ENCODE peak calls at places on chromosomes 12 and 14, in eight cellular contexts. F is fibroblast of the conjunctiva; Y is osteocyte; B is Panc1; G is activated CD4-positive, CD25-positive, alpha-beta regulatory T cell; E is SK-N-SH; A is iPS-NIHi11; K is stimulated activated naive CD4-positive, alpha-beta T cell. H is an unnamed sample.

GRCh38 chr12:96241484-96242256 is 47.5 kb downstream of the ELK3 start:
- DNase-seq in Y (no peak), F (peak), A (no peak), B (no peak), E (no peak), G (peak), K (peak), H (no peak)

GRCh38 chr14:100285021-100285912 is 21.0 kb downstream of the SLC25A29 start:
- DNase-seq in K (peak), E (peak), G (peak), B (no peak), F (no peak), Y (peak), A (peak), H (no peak)

GRCh38 chr14:69107407-69108003 is 45.4 kb downstream of the DCAF5 start:
- DNase-seq in E (peak), F (peak), Y (no peak), K (peak), B (peak), A (peak), G (no peak), H (no peak)

GRCh38 chr12:48121522-48121921 is 2.4 kb downstream of the PFKM start:
- DNase-seq in A (no peak), K (no peak), E (no peak), Y (no peak), G (no peak), B (no peak), F (no peak), H (no peak)

GRCh38 chr14:51616724-51617409 is 34.8 kb upstream of the FRMD6 start:
- DNase-seq in E (no peak), G (no peak), B (peak), Y (no peak), A (no peak), F (peak), K (no peak), H (peak)

GRCh38 chr14:63910593-63911363 is 58.0 kb downstream of the SYNE2 start:
- DNase-seq in G (no peak), Y (no peak), E (peak), B (no peak), K (no peak), A (no peak), F (no peak), H (no peak)

GRCh38 chr12:127205781-127206535 is 1061.0 kb upstream of the TMEM132C start:
- DNase-seq in F (no peak), B (no peak), A (no peak), E (no peak), K (no peak), G (no peak), Y (no peak), H (no peak)

GRCh38 chr14:56996721-56997399 is 186.6 kb upstream of the OTX2 start:
- DNase-seq in Y (no peak), E (no peak), K (no peak), B (no peak), G (no peak), A (no peak), F (no peak), H (no peak)

GRCh38 chr12:124636138-124636968 is 68.9 kb upstream of the NCOR2 start:
- DNase-seq in K (peak), E (no peak), B (peak), A (no peak), Y (no peak), F (peak), G (no peak), H (peak)

GRCh38 chr12:26318661-26319068 is 123.3 kb downstream of the SSPN start:
- DNase-seq in A (no peak), E (no peak), F (peak), K (no peak), Y (no peak), B (peak), G (no peak), H (peak)

GRCh38 chr12:56951582-56952339 is 5.6 kb downstream of the RDH16 start:
- DNase-seq in G (no peak), Y (peak), K (no peak), B (no peak), A (peak), E (no peak), F (no peak), H (no peak)

GRCh38 chr14:44154446-44154845 is 352.6 kb downstream of the FSCB start:
- DNase-seq in G (no peak), E (no peak), F (no peak), B (no peak), Y (no peak), A (no peak), K (no peak), H (no peak)

GRCh38 chr12:50986961-50987737 is 34.8 kb downstream of the HIGD1C start:
- DNase-seq in E (peak), A (peak), F (peak), K (peak), G (no peak), Y (peak), B (peak), H (no peak)

GRCh38 chr12:90280564-90281058 is 572.0 kb upstream of the ATP2B1 start:
- DNase-seq in G (no peak), A (no peak), Y (no peak), F (no peak), B (no peak), K (no peak), E (no peak), H (no peak)

GRCh38 chr12:67524861-67525499 is 123.6 kb upstream of the DYRK2 start:
- DNase-seq in G (no peak), Y (no peak), B (no peak), F (no peak), A (no peak), E (no peak), K (no peak), H (no peak)

GRCh38 chr12:64459388-64460024 is 7.6 kb downstream of the TBK1 start:
- DNase-seq in Y (no peak), K (no peak), B (no peak), G (no peak), E (no peak), A (no peak), F (no peak), H (no peak)

GRCh38 chr12:100348657-100349454 is 8.0 kb upstream of the SLC17A8 start:
- DNase-seq in Y (no peak), B (peak), E (peak), A (peak), G (no peak), F (peak), K (no peak), H (peak)

GRCh38 chr12:103855036-103855712 is 14.1 kb upstream of the NT5DC3 start:
- DNase-seq in Y (no peak), E (no peak), G (no peak), A (no peak), K (no peak), B (no peak), F (no peak), H (peak)

GRCh38 chr14:94850332-94851211 is 80.7 kb upstream of the GSC start:
- DNase-seq in E (no peak), F (no peak), Y (no peak), K (no peak), G (no peak), A (no peak), B (no peak), H (no peak)

GRCh38 chr14:76773956-76774355 is 12.7 kb downstream of the VASH1 start:
- DNase-seq in A (no peak), E (no peak), B (no peak), F (no peak), G (no peak), Y (no peak), K (no peak), H (no peak)

GRCh38 chr12:131764738-131765137 is 53.8 kb downstream of the SFSWAP start:
- DNase-seq in F (no peak), G (no peak), Y (no peak), B (no peak), E (no peak), A (no peak), K (no peak), H (no peak)

GRCh38 chr12:75606921-75607320 is 95.5 kb upstream of the KRR1 start:
- DNase-seq in F (no peak), E (no peak), B (no peak), A (no peak), Y (no peak), G (no peak), K (no peak), H (no peak)

GRCh38 chr14:102230481-102231210 is 74.3 kb downstream of the MOK start:
- DNase-seq in E (no peak), K (no peak), Y (no peak), F (no peak), G (no peak), A (no peak), B (no peak), H (no peak)

GRCh38 chr12:92624236-92624635 is 78.6 kb upstream of the PLEKHG7 start:
- DNase-seq in G (no peak), A (no peak), Y (no peak), E (no peak), F (no peak), B (no peak), K (no peak), H (peak)

GRCh38 chr14:50785506-50786063 is 45.4 kb downstream of the NIN start:
- DNase-seq in A (peak), Y (no peak), E (no peak), K (peak), B (no peak), G (no peak), F (no peak), H (no peak)

GRCh38 chr14:37650356-37651037 is 55.1 kb downstream of the TTC6 start:
- DNase-seq in K (no peak), E (no peak), G (no peak), F (no peak), Y (no peak), A (no peak), B (no peak), H (no peak)

GRCh38 chr12:12990700-12991468 is 9.2 kb downstream of the HEBP1 start:
- DNase-seq in G (no peak), E (no peak), B (no peak), F (no peak), K (no peak), A (no peak), Y (no peak), H (no peak)

GRCh38 chr12:39620664-39621658 is 1.4 kb upstream of the ABCD2 start:
- DNase-seq in Y (no peak), F (no peak), B (no peak), K (peak), A (no peak), G (no peak), E (no peak), H (no peak)

GRCh38 chr14:98808494-98809407 is 463.2 kb downstream of the BCL11B start:
- DNase-seq in B (no peak), E (no peak), A (no peak), F (no peak), G (no peak), K (no peak), Y (no peak), H (peak)

GRCh38 chr14:54691525-54692260 is 124.8 kb downstream of the SAMD4A start:
- DNase-seq in B (peak), K (peak), A (peak), G (no peak), Y (peak), F (peak), E (peak), H (no peak)

GRCh38 chr14:101061411-101062064 is 158.0 kb upstream of the RTL1 start:
- DNase-seq in Y (no peak), K (no peak), G (no peak), A (no peak), E (no peak), F (no peak), B (no peak), H (no peak)

GRCh38 chr14:80426686-80427085 is 215.4 kb upstream of the DIO2 start:
- DNase-seq in A (no peak), G (no peak), F (no peak), B (no peak), Y (no peak), K (no peak), E (no peak), H (no peak)

GRCh38 chr12:12070674-12071661 is at the start of gene BCL2L14:
- DNase-seq in G (no peak), E (no peak), K (peak), A (no peak), Y (no peak), F (no peak), B (no peak), H (no peak)

GRCh38 chr14:105149146-105149781 is 19.3 kb downstream of the JAG2 start:
- DNase-seq in F (no peak), E (no peak), B (no peak), K (no peak), A (no peak), Y (no peak), G (no peak), H (no peak)

GRCh38 chr12:84605988-84606387 is 306.6 kb downstream of the SLC6A15 start:
- DNase-seq in G (no peak), B (no peak), K (no peak), Y (no peak), F (no peak), A (no peak), E (no peak), H (no peak)

GRCh38 chr14:27712364-27712763 is 1054.2 kb upstream of the FOXG1 start:
- DNase-seq in E (no peak), Y (no peak), B (no peak), A (no peak), F (no peak), G (no peak), K (no peak), H (no peak)

H was measured in retinal pigment epithelial cell.